ENCODE peak calls at places on chromosome 18, in eight cellular contexts. One of them, this sample, is unnamed.

GRCh38 chr18:5195656-5196055 is 1.4 kb downstream of the AKAIN1 start:
- DNase-seq in AG04450: no peak
- DNase-seq in upper lobe of right lung: no peak
- DNase-seq in CD8-positive, alpha-beta memory T cell: no peak
- DNase-seq in right cardiac atrium: no peak
- DNase-seq in tibial nerve: no peak
- DNase-seq in aorta: no peak
- DNase-seq in body of pancreas: no peak
- DNase-seq in this sample: no peak

GRCh38 chr18:74604774-74605173 is 7.1 kb downstream of the ZNF407 start:
- DNase-seq in AG04450: no peak
- DNase-seq in CD8-positive, alpha-beta memory T cell: no peak
- DNase-seq in upper lobe of right lung: no peak
- DNase-seq in tibial nerve: no peak
- DNase-seq in aorta: no peak
- DNase-seq in body of pancreas: no peak
- DNase-seq in right cardiac atrium: no peak
- DNase-seq in this sample: no peak

GRCh38 chr18:4286256-4286655 is 168.9 kb downstream of the DLGAP1 start:
- DNase-seq in aorta: no peak
- DNase-seq in upper lobe of right lung: no peak
- DNase-seq in body of pancreas: no peak
- DNase-seq in right cardiac atrium: no peak
- DNase-seq in tibial nerve: no peak
- DNase-seq in AG04450: no peak
- DNase-seq in CD8-positive, alpha-beta memory T cell: no peak
- DNase-seq in this sample: no peak

GRCh38 chr18:48228301-48228715 is 180.9 kb downstream of the ZBTB7C start:
- DNase-seq in tibial nerve: peak; percentile 54
- DNase-seq in upper lobe of right lung: peak; percentile 74
- DNase-seq in body of pancreas: peak; percentile 24
- DNase-seq in AG04450: no peak
- DNase-seq in CD8-positive, alpha-beta memory T cell: no peak
- DNase-seq in aorta: peak; percentile 83
- DNase-seq in right cardiac atrium: peak; percentile 86
- DNase-seq in this sample: peak; percentile 83

GRCh38 chr18:59379772-59380530 is 20.9 kb upstream of the LMAN1 start:
- DNase-seq in tibial nerve: no peak
- DNase-seq in right cardiac atrium: no peak
- DNase-seq in aorta: no peak
- DNase-seq in body of pancreas: no peak
- DNase-seq in CD8-positive, alpha-beta memory T cell: no peak
- DNase-seq in AG04450: peak; percentile 7
- DNase-seq in upper lobe of right lung: no peak
- DNase-seq in this sample: no peak

GRCh38 chr18:73283788-73284187 is 416.0 kb upstream of the NETO1 start:
- DNase-seq in aorta: no peak
- DNase-seq in tibial nerve: no peak
- DNase-seq in CD8-positive, alpha-beta memory T cell: no peak
- DNase-seq in right cardiac atrium: no peak
- DNase-seq in AG04450: peak; percentile 36
- DNase-seq in body of pancreas: no peak
- DNase-seq in upper lobe of right lung: no peak
- DNase-seq in this sample: no peak

GRCh38 chr18:14971461-14972185 is 223.7 kb downstream of the ANKRD30B start:
- DNase-seq in tibial nerve: no peak
- DNase-seq in aorta: no peak
- DNase-seq in CD8-positive, alpha-beta memory T cell: no peak
- DNase-seq in right cardiac atrium: no peak
- DNase-seq in body of pancreas: no peak
- DNase-seq in AG04450: no peak
- DNase-seq in upper lobe of right lung: no peak
- DNase-seq in this sample: no peak

GRCh38 chr18:73691118-73691517 is 456.5 kb downstream of the FBXO15 start:
- DNase-seq in tibial nerve: no peak
- DNase-seq in CD8-positive, alpha-beta memory T cell: no peak
- DNase-seq in body of pancreas: no peak
- DNase-seq in upper lobe of right lung: no peak
- DNase-seq in aorta: no peak
- DNase-seq in AG04450: peak; percentile 77
- DNase-seq in right cardiac atrium: no peak
- DNase-seq in this sample: no peak

GRCh38 chr18:5993938-5994337 is 98.6 kb upstream of the TMEM200C start:
- DNase-seq in aorta: no peak
- DNase-seq in AG04450: no peak
- DNase-seq in upper lobe of right lung: no peak
- DNase-seq in tibial nerve: no peak
- DNase-seq in right cardiac atrium: no peak
- DNase-seq in CD8-positive, alpha-beta memory T cell: no peak
- DNase-seq in body of pancreas: no peak
- DNase-seq in this sample: no peak

GRCh38 chr18:51250458-51251024 is 53.1 kb upstream of the MEX3C start:
- DNase-seq in body of pancreas: no peak
- DNase-seq in AG04450: no peak
- DNase-seq in upper lobe of right lung: no peak
- DNase-seq in aorta: no peak
- DNase-seq in tibial nerve: no peak
- DNase-seq in right cardiac atrium: no peak
- DNase-seq in CD8-positive, alpha-beta memory T cell: no peak
- DNase-seq in this sample: no peak

GRCh38 chr18:51253476-51253875 is 56.0 kb upstream of the MEX3C start:
- DNase-seq in right cardiac atrium: no peak
- DNase-seq in upper lobe of right lung: no peak
- DNase-seq in AG04450: no peak
- DNase-seq in body of pancreas: no peak
- DNase-seq in tibial nerve: no peak
- DNase-seq in aorta: no peak
- DNase-seq in CD8-positive, alpha-beta memory T cell: no peak
- DNase-seq in this sample: no peak

GRCh38 chr18:51257150-51257549 is 59.7 kb upstream of the MEX3C start:
- DNase-seq in body of pancreas: peak; percentile 18
- DNase-seq in AG04450: no peak
- DNase-seq in upper lobe of right lung: no peak
- DNase-seq in right cardiac atrium: no peak
- DNase-seq in CD8-positive, alpha-beta memory T cell: no peak
- DNase-seq in aorta: no peak
- DNase-seq in tibial nerve: no peak
- DNase-seq in this sample: no peak

GRCh38 chr18:51251625-51252024 is 54.1 kb upstream of the MEX3C start:
- DNase-seq in AG04450: no peak
- DNase-seq in CD8-positive, alpha-beta memory T cell: no peak
- DNase-seq in body of pancreas: no peak
- DNase-seq in tibial nerve: no peak
- DNase-seq in upper lobe of right lung: no peak
- DNase-seq in right cardiac atrium: no peak
- DNase-seq in aorta: no peak
- DNase-seq in this sample: no peak

DNA sequence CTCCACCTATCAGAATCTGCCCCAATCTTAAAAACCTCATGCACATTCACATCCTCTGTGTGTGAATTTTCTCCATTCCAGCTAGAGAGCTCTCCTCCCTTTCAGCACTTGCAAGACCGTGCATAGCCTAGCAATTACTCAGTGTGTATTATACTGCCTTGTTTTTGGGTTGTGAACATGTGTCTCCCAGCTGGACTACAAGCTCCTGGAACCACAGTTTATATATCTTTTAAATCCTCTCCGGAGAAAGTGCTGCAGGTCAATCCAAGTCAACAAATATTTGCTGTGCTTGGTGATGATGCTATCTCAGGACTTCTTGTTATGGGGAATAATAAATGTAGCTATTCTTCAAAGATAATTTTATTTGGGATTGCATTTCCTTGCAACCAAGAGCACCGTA is 58.2 kb upstream of the MEX3C start:
- DNase-seq in upper lobe of right lung: no peak
- DNase-seq in AG04450: no peak
- DNase-seq in right cardiac atrium: no peak
- DNase-seq in aorta: no peak
- DNase-seq in body of pancreas: no peak
- DNase-seq in tibial nerve: no peak
- DNase-seq in CD8-positive, alpha-beta memory T cell: no peak
- DNase-seq in this sample: no peak
- H3K27ac ChIP-seq in upper lobe of right lung: no peak overlapping the region
- H3K27ac ChIP-seq in AG04450: no peak overlapping the region
- H3K27ac ChIP-seq in right cardiac atrium: no peak overlapping the region
- H3K27ac ChIP-seq in aorta: no peak overlapping the region
- H3K27ac ChIP-seq in body of pancreas: no peak overlapping the region
- H3K27ac ChIP-seq in tibial nerve: no peak overlapping the region
- H3K27ac ChIP-seq in CD8-positive, alpha-beta memory T cell: no peak overlapping the region
- H3K27ac ChIP-seq in this sample: no peak overlapping the region

GRCh38 chr18:22705328-22705727 is 227.8 kb upstream of the RBBP8 start:
- DNase-seq in tibial nerve: no peak
- DNase-seq in AG04450: no peak
- DNase-seq in body of pancreas: no peak
- DNase-seq in upper lobe of right lung: no peak
- DNase-seq in right cardiac atrium: no peak
- DNase-seq in CD8-positive, alpha-beta memory T cell: no peak
- DNase-seq in aorta: no peak
- DNase-seq in this sample: no peak
- H3K9me3 ChIP-seq in tibial nerve: no peaks in the 10 kb centered on the region
- H3K9me3 ChIP-seq in AG04450: no peaks in the 10 kb centered on the region
- H3K9me3 ChIP-seq in body of pancreas: no peaks in the 10 kb centered on the region
- H3K9me3 ChIP-seq in upper lobe of right lung: no peaks in the 10 kb centered on the region
- H3K9me3 ChIP-seq in right cardiac atrium: no peaks in the 10 kb centered on the region
- H3K9me3 ChIP-seq in CD8-positive, alpha-beta memory T cell: no peaks in the 10 kb centered on the region
- H3K9me3 ChIP-seq in aorta: no peaks in the 10 kb centered on the region
- H3K9me3 ChIP-seq in this sample: no peaks in the 10 kb centered on the region

DNA sequence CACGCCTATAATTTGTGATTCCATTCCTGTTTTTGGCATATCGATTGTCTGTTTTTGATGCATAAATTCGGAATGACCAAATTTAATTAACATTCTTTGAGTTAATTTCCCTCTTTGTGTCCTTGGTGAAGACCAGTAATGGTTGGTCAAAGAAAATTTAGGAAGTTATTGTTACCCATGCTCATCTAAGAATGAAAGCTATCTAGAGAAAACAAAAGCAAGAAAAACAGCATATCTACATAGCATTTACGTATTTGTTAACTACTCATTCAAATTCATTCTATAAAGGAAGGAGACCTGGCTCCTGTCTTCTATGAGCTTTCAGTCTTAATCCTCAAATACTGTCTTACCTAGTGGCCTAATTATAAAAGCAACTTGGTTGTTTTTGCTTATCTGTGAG is 59.2 kb upstream of the CHST9 start:
- DNase-seq in right cardiac atrium: no peak
- DNase-seq in body of pancreas: no peak
- DNase-seq in AG04450: no peak
- DNase-seq in tibial nerve: no peak
- DNase-seq in CD8-positive, alpha-beta memory T cell: no peak
- DNase-seq in upper lobe of right lung: no peak
- DNase-seq in aorta: no peak
- DNase-seq in this sample: no peak
- H3K27ac ChIP-seq in right cardiac atrium: no peak overlapping the region
- H3K27ac ChIP-seq in body of pancreas: no peak overlapping the region
- H3K27ac ChIP-seq in AG04450: no peak overlapping the region
- H3K27ac ChIP-seq in tibial nerve: no peak overlapping the region
- H3K27ac ChIP-seq in CD8-positive, alpha-beta memory T cell: no peak overlapping the region
- H3K27ac ChIP-seq in upper lobe of right lung: no peak overlapping the region
- H3K27ac ChIP-seq in aorta: no peak overlapping the region
- H3K27ac ChIP-seq in this sample: no peak overlapping the region

DNA sequence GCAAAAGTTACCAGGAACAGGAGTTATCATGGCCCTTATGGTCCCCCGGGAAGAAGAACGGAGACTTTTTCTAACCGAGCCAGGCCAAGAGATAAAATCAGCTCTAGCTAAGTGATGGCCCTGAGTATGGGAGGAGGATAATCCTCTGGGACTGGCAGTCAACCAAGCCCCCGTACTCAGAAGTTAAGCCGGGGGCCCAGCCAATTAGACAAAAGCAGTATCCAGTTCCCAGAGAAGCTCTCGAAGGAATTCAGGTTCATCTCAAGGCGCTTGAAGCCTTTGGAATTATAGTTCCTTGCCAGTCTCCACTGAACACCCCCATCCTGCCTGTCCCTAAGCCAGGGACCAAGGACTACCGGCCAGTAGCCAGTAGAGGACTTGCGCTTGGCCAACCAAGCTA is 365.3 kb upstream of the TCF4 start:
- DNase-seq in aorta: no peak
- DNase-seq in right cardiac atrium: peak; percentile 11
- DNase-seq in tibial nerve: no peak
- DNase-seq in body of pancreas: no peak
- DNase-seq in CD8-positive, alpha-beta memory T cell: no peak
- DNase-seq in upper lobe of right lung: no peak
- DNase-seq in AG04450: no peak
- DNase-seq in this sample: no peak
- H3K9me3 ChIP-seq in aorta: no peaks in the 10 kb centered on the region
- H3K9me3 ChIP-seq in right cardiac atrium: no peaks in the 10 kb centered on the region
- H3K9me3 ChIP-seq in tibial nerve: no peaks in the 10 kb centered on the region
- H3K9me3 ChIP-seq in body of pancreas: no peaks in the 10 kb centered on the region
- H3K9me3 ChIP-seq in CD8-positive, alpha-beta memory T cell: no peaks in the 10 kb centered on the region
- H3K9me3 ChIP-seq in upper lobe of right lung: no peaks in the 10 kb centered on the region
- H3K9me3 ChIP-seq in AG04450: no peaks in the 10 kb centered on the region
- H3K9me3 ChIP-seq in this sample: no peaks in the 10 kb centered on the region

DNA sequence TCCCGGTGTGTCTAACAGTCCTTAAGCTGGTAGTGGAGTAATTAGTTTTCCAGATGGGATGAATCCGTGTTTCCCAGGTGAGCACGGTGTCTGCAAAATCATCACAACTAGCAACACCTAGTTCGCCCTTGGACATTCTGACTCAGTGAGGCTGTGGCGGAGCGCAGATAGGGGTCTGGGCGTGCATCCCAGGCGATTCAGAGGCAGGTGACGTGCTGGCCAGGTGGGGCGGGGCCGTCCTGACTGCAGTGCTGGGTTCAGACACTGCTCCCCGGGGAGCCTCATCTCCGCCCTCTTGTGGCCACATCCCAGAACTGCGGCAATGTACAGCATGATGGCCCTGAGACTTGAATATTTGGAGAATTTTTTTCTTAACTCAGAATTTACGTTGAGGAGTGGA is 149.4 kb downstream of the MBP start:
- DNase-seq in CD8-positive, alpha-beta memory T cell: peak; percentile 72
- DNase-seq in AG04450: peak; percentile 32
- DNase-seq in aorta: peak; percentile 90
- DNase-seq in upper lobe of right lung: peak; percentile 94
- DNase-seq in body of pancreas: peak; percentile 91
- DNase-seq in right cardiac atrium: peak; percentile 76
- DNase-seq in tibial nerve: peak; percentile 86
- DNase-seq in this sample: peak; percentile 92
- H3K27ac ChIP-seq in CD8-positive, alpha-beta memory T cell: no peak overlapping the region
- H3K27ac ChIP-seq in AG04450: no peak overlapping the region
- H3K27ac ChIP-seq in aorta: no peak overlapping the region
- H3K27ac ChIP-seq in upper lobe of right lung: no peak overlapping the region
- H3K27ac ChIP-seq in body of pancreas: no peak overlapping the region
- H3K27ac ChIP-seq in right cardiac atrium: no peak overlapping the region
- H3K27ac ChIP-seq in tibial nerve: peak overlapping the region; percentile 82
- H3K27ac ChIP-seq in this sample: no peak overlapping the region

DNA sequence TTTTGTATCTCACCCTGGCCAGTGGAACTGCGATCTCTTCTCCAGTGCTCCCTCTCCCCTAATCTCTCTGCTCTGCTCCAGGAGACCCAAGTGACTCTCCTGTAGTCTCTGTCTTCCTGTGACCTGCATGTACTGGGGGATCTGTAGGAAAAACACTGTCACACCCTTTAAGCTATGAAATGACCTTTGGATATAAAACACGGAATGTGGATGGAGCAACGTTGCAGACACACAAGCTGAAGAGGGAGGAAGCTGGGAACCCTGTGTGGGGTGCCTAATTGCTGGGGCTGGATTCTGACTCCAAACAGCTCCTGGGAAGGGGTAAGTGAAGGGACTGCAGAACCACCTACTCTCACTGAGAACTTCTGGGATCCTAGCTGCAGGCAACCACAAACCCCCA is 482.9 kb upstream of the SETBP1 start:
- DNase-seq in AG04450: no peak
- DNase-seq in upper lobe of right lung: no peak
- DNase-seq in body of pancreas: no peak
- DNase-seq in right cardiac atrium: no peak
- DNase-seq in aorta: no peak
- DNase-seq in CD8-positive, alpha-beta memory T cell: no peak
- DNase-seq in tibial nerve: no peak
- DNase-seq in this sample: no peak
- H3K9me3 ChIP-seq in AG04450: no peaks in the 10 kb centered on the region
- H3K9me3 ChIP-seq in upper lobe of right lung: no peaks in the 10 kb centered on the region
- H3K9me3 ChIP-seq in body of pancreas: no peaks in the 10 kb centered on the region
- H3K9me3 ChIP-seq in right cardiac atrium: no peaks in the 10 kb centered on the region
- H3K9me3 ChIP-seq in aorta: no peaks in the 10 kb centered on the region
- H3K9me3 ChIP-seq in CD8-positive, alpha-beta memory T cell: no peaks in the 10 kb centered on the region
- H3K9me3 ChIP-seq in tibial nerve: no peaks in the 10 kb centered on the region
- H3K9me3 ChIP-seq in this sample: no peaks in the 10 kb centered on the region